ENCODE peak calls at places on chromosomes 6 and 20, in four cellular contexts. One of them, this sample, is unnamed.

GRCh38 chr6:157442296-157442695 is 61.3 kb downstream of the ZDHHC14 start:
- DNase-seq in heart left ventricle: no peak
- DNase-seq in IMR-90: peak
- DNase-seq in lower leg skin: no peak
- DNase-seq in this sample: no peak

GRCh38 chr6:109055771-109056235 is 38.8 kb downstream of the SESN1 start:
- DNase-seq in heart left ventricle: no peak
- DNase-seq in IMR-90: peak
- DNase-seq in lower leg skin: no peak
- DNase-seq in this sample: no peak

GRCh38 chr20:6231551-6231950 is 108.7 kb upstream of the FERMT1 start:
- DNase-seq in heart left ventricle: no peak
- DNase-seq in IMR-90: peak
- DNase-seq in lower leg skin: no peak
- DNase-seq in this sample: no peak

GRCh38 chr6:94349227-94349626 is 929.9 kb upstream of the EPHA7 start:
- DNase-seq in heart left ventricle: no peak
- DNase-seq in IMR-90: no peak
- DNase-seq in lower leg skin: no peak
- DNase-seq in this sample: no peak

GRCh38 chr6:155645328-155645727 is 189.7 kb upstream of the NOX3 start:
- DNase-seq in heart left ventricle: no peak
- DNase-seq in IMR-90: peak
- DNase-seq in lower leg skin: no peak
- DNase-seq in this sample: no peak

GRCh38 chr20:44566811-44567210 is 15.6 kb upstream of the PKIG start:
- DNase-seq in heart left ventricle: no peak
- DNase-seq in IMR-90: no peak
- DNase-seq in lower leg skin: no peak
- DNase-seq in this sample: no peak

GRCh38 chr20:8757146-8757545 is 311.7 kb upstream of the PLCB4 start:
- DNase-seq in heart left ventricle: no peak
- DNase-seq in IMR-90: peak
- DNase-seq in lower leg skin: no peak
- DNase-seq in this sample: no peak

GRCh38 chr6:130625825-130626500 is 201.2 kb upstream of the SMLR1 start:
- DNase-seq in heart left ventricle: no peak
- DNase-seq in IMR-90: peak
- DNase-seq in lower leg skin: no peak
- DNase-seq in this sample: no peak

GRCh38 chr6:23176471-23176870 is 607.1 kb downstream of the HDGFL1 start:
- DNase-seq in heart left ventricle: no peak
- DNase-seq in IMR-90: no peak
- DNase-seq in lower leg skin: no peak
- DNase-seq in this sample: no peak

GRCh38 chr6:18115356-18115755 is 7.1 kb downstream of the NHLRC1 start:
- DNase-seq in heart left ventricle: no peak
- DNase-seq in IMR-90: no peak
- DNase-seq in lower leg skin: no peak
- DNase-seq in this sample: no peak

GRCh38 chr6:166602928-166603690 is 16.6 kb upstream of the RAMACL start:
- DNase-seq in heart left ventricle: no peak
- DNase-seq in IMR-90: no peak
- DNase-seq in lower leg skin: peak
- DNase-seq in this sample: peak

GRCh38 chr6:110999634-111000270 is 17.9 kb downstream of the RPF2 start:
- DNase-seq in heart left ventricle: no peak
- DNase-seq in IMR-90: peak
- DNase-seq in lower leg skin: no peak
- DNase-seq in this sample: no peak

GRCh38 chr6:217048-217659 is 75.1 kb upstream of the DUSP22 start:
- DNase-seq in heart left ventricle: no peak
- DNase-seq in IMR-90: no peak
- DNase-seq in lower leg skin: peak
- DNase-seq in this sample: no peak

GRCh38 chr6:100467144-100468012 is 2.7 kb upstream of the SIM1 start:
- DNase-seq in heart left ventricle: no peak
- DNase-seq in IMR-90: no peak
- DNase-seq in lower leg skin: no peak
- DNase-seq in this sample: peak

GRCh38 chr6:158122048-158122447 is 46.0 kb downstream of the SERAC1 start:
- DNase-seq in heart left ventricle: no peak
- DNase-seq in IMR-90: no peak
- DNase-seq in lower leg skin: no peak
- DNase-seq in this sample: no peak

GRCh38 chr6:215335-216034 is 76.8 kb upstream of the DUSP22 start:
- DNase-seq in heart left ventricle: no peak
- DNase-seq in IMR-90: peak
- DNase-seq in lower leg skin: peak
- DNase-seq in this sample: no peak

GRCh38 chr6:132524639-132525038 is 11.7 kb upstream of the STX7 start:
- DNase-seq in heart left ventricle: no peak
- DNase-seq in IMR-90: no peak
- DNase-seq in lower leg skin: no peak
- DNase-seq in this sample: no peak

GRCh38 chr6:97203343-97203742 is 79.7 kb downstream of the MMS22L start:
- DNase-seq in heart left ventricle: no peak
- DNase-seq in IMR-90: peak
- DNase-seq in lower leg skin: no peak
- DNase-seq in this sample: no peak

GRCh38 chr6:42523158-42523814 is 40.5 kb upstream of the UBR2 start:
- DNase-seq in heart left ventricle: no peak
- DNase-seq in IMR-90: peak
- DNase-seq in lower leg skin: no peak
- DNase-seq in this sample: no peak

GRCh38 chr20:33967126-33967525 is 26.6 kb upstream of the RALY start:
- DNase-seq in heart left ventricle: no peak
- DNase-seq in IMR-90: no peak
- DNase-seq in lower leg skin: peak
- DNase-seq in this sample: no peak

GRCh38 chr6:18281564-18281963 is 17.2 kb upstream of the DEK start:
- DNase-seq in heart left ventricle: no peak
- DNase-seq in IMR-90: no peak
- DNase-seq in lower leg skin: no peak
- DNase-seq in this sample: no peak

GRCh38 chr20:17617212-17617867 is 47.5 kb downstream of the DSTN start:
- DNase-seq in heart left ventricle: peak
- DNase-seq in IMR-90: no peak
- DNase-seq in lower leg skin: peak
- DNase-seq in this sample: peak

GRCh38 chr6:52330470-52330869 is 31.5 kb upstream of the PAQR8 start:
- DNase-seq in heart left ventricle: no peak
- DNase-seq in IMR-90: no peak
- DNase-seq in lower leg skin: peak
- DNase-seq in this sample: peak

GRCh38 chr6:142165227-142165626 is 18.2 kb downstream of the VTA1 start:
- DNase-seq in heart left ventricle: no peak
- DNase-seq in IMR-90: no peak
- DNase-seq in lower leg skin: no peak
- DNase-seq in this sample: no peak

GRCh38 chr6:136793348-136793747 is 1.1 kb upstream of the MAP3K5 start:
- DNase-seq in heart left ventricle: no peak
- DNase-seq in IMR-90: no peak
- DNase-seq in lower leg skin: no peak
- DNase-seq in this sample: no peak

GRCh38 chr6:136792945-136793289 is 640 bp upstream of the MAP3K5 start:
- DNase-seq in heart left ventricle: peak
- DNase-seq in IMR-90: peak
- DNase-seq in lower leg skin: peak
- DNase-seq in this sample: peak

GRCh38 chr6:136791296-136792065 is 796 bp downstream of the MAP3K5 start:
- DNase-seq in heart left ventricle: peak
- DNase-seq in IMR-90: peak
- DNase-seq in lower leg skin: peak
- DNase-seq in this sample: peak

GRCh38 chr6:136790411-136791295 is 1.6 kb downstream of the MAP3K5 start:
- DNase-seq in heart left ventricle: no peak
- DNase-seq in IMR-90: no peak
- DNase-seq in lower leg skin: no peak
- DNase-seq in this sample: no peak

GRCh38 chr6:136792066-136792944 is at the start of gene MAP3K5:
- DNase-seq in heart left ventricle: peak
- DNase-seq in IMR-90: peak
- DNase-seq in lower leg skin: peak
- DNase-seq in this sample: peak
- TF ChIP-seq CTCF in heart left ventricle: no peak
- TF ChIP-seq CTCF in IMR-90: peak
- TF ChIP-seq CTCF in lower leg skin: no peak
- TF ChIP-seq CTCF in this sample: peak

GRCh38 chr20:2460752-2461424 is 9.7 kb downstream of the SNRPB start:
- DNase-seq in heart left ventricle: no peak
- DNase-seq in IMR-90: no peak
- DNase-seq in lower leg skin: no peak
- DNase-seq in this sample: no peak
- TF ChIP-seq POLR2A in heart left ventricle: no peak
- TF ChIP-seq POLR2A in IMR-90: peak
- TF ChIP-seq POLR2A in lower leg skin: no peak
- TF ChIP-seq POLR2A in this sample: no peak

GRCh38 chr6:165231581-165232276 is 77.7 kb downstream of the C6orf118 start:
- DNase-seq in heart left ventricle: no peak
- DNase-seq in IMR-90: no peak
- DNase-seq in lower leg skin: no peak
- DNase-seq in this sample: no peak
- TF ChIP-seq CTCF in heart left ventricle: peak
- TF ChIP-seq CTCF in IMR-90: no peak
- TF ChIP-seq CTCF in lower leg skin: no peak
- TF ChIP-seq CTCF in this sample: peak

GRCh38 chr6:145735356-145736165 is at the start of gene EPM2A:
- DNase-seq in heart left ventricle: peak
- DNase-seq in IMR-90: peak
- DNase-seq in lower leg skin: peak
- DNase-seq in this sample: peak
- TF ChIP-seq POLR2A in heart left ventricle: no peak
- TF ChIP-seq POLR2A in IMR-90: peak
- TF ChIP-seq POLR2A in lower leg skin: no peak
- TF ChIP-seq POLR2A in this sample: peak

GRCh38 chr20:50744143-50744792 is 12.9 kb downstream of the PARD6B start:
- DNase-seq in heart left ventricle: peak
- DNase-seq in IMR-90: peak
- DNase-seq in lower leg skin: peak
- DNase-seq in this sample: peak
- TF ChIP-seq CTCF in heart left ventricle: no peak
- TF ChIP-seq CTCF in IMR-90: peak
- TF ChIP-seq CTCF in lower leg skin: no peak
- TF ChIP-seq CTCF in this sample: peak

DNA sequence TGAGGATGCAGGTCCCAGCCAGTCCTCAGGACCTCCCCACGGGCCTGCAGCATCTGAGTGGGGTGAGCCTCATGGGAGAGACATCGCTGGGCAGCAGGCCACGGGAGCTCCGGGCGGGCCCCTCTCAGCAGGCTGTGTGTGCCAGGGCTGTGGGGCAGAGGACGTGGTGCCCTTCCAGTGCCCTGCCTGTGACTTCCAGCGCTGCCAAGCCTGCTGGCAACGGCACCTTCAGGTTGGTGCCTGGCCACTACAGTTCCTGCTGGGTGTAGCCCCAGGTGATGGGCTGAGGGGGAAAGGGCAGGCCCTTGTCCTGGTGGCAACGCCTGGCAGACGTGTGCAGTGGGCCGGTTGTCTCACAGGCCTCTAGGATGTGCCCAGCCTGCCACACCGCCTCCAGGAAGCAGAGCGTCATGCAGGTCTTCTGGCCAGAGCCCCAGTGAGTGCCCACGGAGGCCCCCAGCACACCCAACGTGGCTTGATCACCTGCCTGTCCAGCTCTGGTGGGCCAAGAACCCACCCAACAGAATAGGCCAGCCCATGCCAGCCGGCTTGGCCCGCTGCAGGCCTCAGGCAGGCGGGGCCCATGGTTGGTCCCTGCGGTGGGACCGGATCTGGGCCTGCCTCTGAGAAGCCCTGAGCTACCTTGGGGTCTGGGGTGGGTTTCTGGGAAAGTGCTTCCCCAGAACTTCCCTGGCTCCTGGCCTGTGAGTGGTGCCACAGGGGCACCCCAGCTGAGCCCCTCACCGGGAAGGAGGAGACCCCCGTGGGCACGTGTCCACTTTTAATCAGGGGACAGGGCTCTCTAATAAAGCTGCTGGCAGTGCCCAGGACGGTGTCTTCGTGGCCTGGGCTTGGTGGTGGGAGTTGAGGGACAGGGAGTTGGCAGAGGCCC is 787 bp upstream of the TNFRSF6B start:
- DNase-seq in heart left ventricle: peak
- DNase-seq in IMR-90: no peak
- DNase-seq in lower leg skin: no peak
- DNase-seq in this sample: peak
- TF ChIP-seq POLR2A in heart left ventricle: no peak
- TF ChIP-seq POLR2A in IMR-90: no peak
- TF ChIP-seq POLR2A in lower leg skin: no peak
- TF ChIP-seq POLR2A in this sample: no peak

DNA sequence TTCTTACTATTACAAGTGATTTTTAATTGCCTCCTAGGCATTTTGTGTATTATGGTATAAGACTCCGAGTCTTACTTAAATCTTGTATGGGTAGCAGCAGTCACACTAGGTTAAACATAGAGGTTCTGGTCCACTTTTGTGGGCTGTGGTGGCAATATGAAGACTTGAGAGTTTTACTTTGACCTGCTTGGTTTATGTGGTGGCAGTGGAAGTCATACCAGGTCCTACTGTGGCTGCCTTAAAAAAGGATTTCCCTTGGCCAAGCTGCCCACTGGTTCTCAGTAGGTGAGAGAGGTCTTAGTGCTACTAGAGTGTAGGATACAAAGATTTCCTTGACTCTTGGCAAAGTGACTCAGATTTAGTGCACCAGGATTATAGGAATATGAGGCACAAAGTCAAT is 44.2 kb upstream of the NKAIN2 start:
- DNase-seq in heart left ventricle: no peak
- DNase-seq in IMR-90: no peak
- DNase-seq in lower leg skin: no peak
- DNase-seq in this sample: no peak
- TF ChIP-seq CTCF in heart left ventricle: no peak
- TF ChIP-seq CTCF in IMR-90: no peak
- TF ChIP-seq CTCF in lower leg skin: no peak
- TF ChIP-seq CTCF in this sample: no peak

This sample was measured in upper lobe of left lung.